ENCODE peak calls at places on chromosomes 1 and 21, in four cellular contexts. H is ovary, K is SK-N-SH, Z is tibial nerve. G is an unnamed sample.

GRCh38 chr1:19066874-19067186 is 110.4 kb upstream of the IFFO2 start:
- DNase-seq in K (no peak), H (no peak), Z (no peak), G (no peak)

GRCh38 chr1:108129999-108130398 is 70.1 kb downstream of the SLC25A24 start:
- DNase-seq in K (no peak), H (no peak), Z (no peak), G (no peak)

GRCh38 chr1:58465176-58465575 is 81.3 kb downstream of the OMA1 start:
- DNase-seq in H (no peak), K (no peak), Z (no peak), G (no peak)

GRCh38 chr1:244839656-244840055 is 4.2 kb downstream of the COX20 start:
- DNase-seq in Z (no peak), H (no peak), K (no peak), G (no peak)

GRCh38 chr1:54826226-54826816 is 25.2 kb upstream of the TTC22 start:
- DNase-seq in K (no peak), H (no peak), Z (no peak), G (no peak)

GRCh38 chr1:158054721-158055120 is 61.3 kb downstream of the KIRREL1 start:
- DNase-seq in K (no peak), H (no peak), Z (no peak), G (no peak)

GRCh38 chr1:92486251-92487077 is at the start of gene GFI1:
- DNase-seq in H (no peak), Z (no peak), K (peak; percentile 58), G (peak; percentile 76)

GRCh38 chr1:201565771-201566528 is 27.0 kb downstream of the NAV1 start:
- DNase-seq in K (no peak), H (no peak), Z (no peak), G (no peak)

GRCh38 chr1:88867743-88868521 is 23.4 kb downstream of the GTF2B start:
- DNase-seq in K (no peak), Z (no peak), H (no peak), G (no peak)

GRCh38 chr1:34144743-34145142 is 20.3 kb downstream of the CSMD2 start:
- DNase-seq in Z (no peak), K (no peak), H (no peak), G (no peak)

GRCh38 chr1:19921310-19921709 is 2.1 kb downstream of the PLA2G2E start:
- DNase-seq in Z (no peak), H (no peak), K (no peak), G (peak; percentile 64)

GRCh38 chr21:43849532-43850299 is 15.3 kb upstream of the AGPAT3 start:
- DNase-seq in H (no peak), K (no peak), Z (no peak), G (no peak)

GRCh38 chr21:40841524-40842196 is 5.3 kb downstream of the DSCAM start:
- DNase-seq in H (no peak), Z (peak; percentile 12), K (peak; percentile 81), G (no peak)

GRCh38 chr1:155005076-155005971 is 2.7 kb downstream of the ZBTB7B start:
- DNase-seq in H (no peak), Z (peak; percentile 58), K (no peak), G (peak; percentile 86)

GRCh38 chr1:8397511-8397910 is 79.6 kb downstream of the SLC45A1 start:
- DNase-seq in K (no peak), Z (no peak), H (no peak), G (no peak)

GRCh38 chr1:62774971-62775578 is 8.9 kb upstream of the ATG4C start:
- DNase-seq in K (no peak), Z (no peak), H (no peak), G (no peak)

GRCh38 chr1:223738465-223739365 is 26.4 kb downstream of the CAPN2 start:
- DNase-seq in K (no peak), H (no peak), Z (no peak), G (peak; percentile 68)

GRCh38 chr1:240797050-240797449 is 185.1 kb upstream of the GREM2 start:
- DNase-seq in K (no peak), H (no peak), Z (no peak), G (no peak)

GRCh38 chr1:111906816-111907215 is 82.7 kb downstream of the KCND3 start:
- DNase-seq in Z (no peak), K (no peak), H (no peak), G (no peak)

GRCh38 chr1:218298398-218298797 is 13.3 kb downstream of the RRP15 start:
- DNase-seq in K (no peak), Z (no peak), H (no peak), G (no peak)

GRCh38 chr1:92851729-92852128 is 19.9 kb downstream of the RPL5 start:
- DNase-seq in K (peak; percentile 46), Z (no peak), H (no peak), G (no peak)

GRCh38 chr1:229094476-229095311 is 176.2 kb upstream of the RAB4A start:
- DNase-seq in K (no peak), H (no peak), Z (no peak), G (no peak)

GRCh38 chr1:115275216-115275615 is 62.8 kb downstream of the NGF start:
- DNase-seq in H (no peak), K (no peak), Z (no peak), G (no peak)

GRCh38 chr21:45293214-45293725 is 5.6 kb upstream of the POFUT2 start:
- DNase-seq in K (peak; percentile 22), H (no peak), Z (no peak), G (no peak)

DNA sequence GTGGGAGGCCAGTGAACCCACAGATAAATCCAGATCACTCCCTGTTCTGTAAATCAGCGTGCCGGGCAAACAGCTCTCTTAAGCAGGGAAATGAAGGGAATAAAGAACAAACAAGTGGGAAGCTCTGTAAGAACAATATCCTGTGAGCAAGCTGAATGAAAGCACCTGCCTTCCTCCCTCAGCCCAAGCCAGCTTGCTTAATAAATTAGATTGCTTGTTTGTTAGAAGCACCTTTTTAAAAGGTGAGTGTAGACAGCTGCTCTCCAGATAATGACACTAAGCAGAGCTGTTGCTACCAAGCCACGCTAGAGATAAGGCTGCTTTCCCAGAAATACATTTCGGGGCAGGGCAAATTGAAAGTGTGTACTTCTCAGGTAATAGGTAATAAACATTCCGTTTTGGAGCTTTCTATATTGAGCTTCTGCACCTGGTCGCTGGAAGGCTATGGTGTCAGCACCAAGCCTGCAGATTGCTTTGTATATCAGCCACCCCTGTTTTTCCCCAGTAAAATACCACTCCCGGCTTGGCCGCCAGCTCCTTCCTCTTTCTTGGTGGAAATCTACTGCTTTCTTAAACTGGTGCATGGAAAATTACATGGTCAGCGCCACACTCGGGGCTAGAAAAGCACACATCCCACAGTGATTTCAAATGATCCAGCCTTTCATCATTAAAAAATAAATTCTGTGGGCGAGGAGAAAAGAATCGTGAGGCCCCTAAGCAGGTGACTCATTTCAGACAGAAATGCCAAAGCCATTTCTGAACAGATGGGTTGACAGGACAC is 151.3 kb downstream of the ETS2 start:
- DNase-seq in K (no peak), Z (no peak), H (no peak), G (peak; percentile 46)
- TF ChIP-seq EP300 in K (no peak), Z (no peak), H (no peak), G (no peak)

DNA sequence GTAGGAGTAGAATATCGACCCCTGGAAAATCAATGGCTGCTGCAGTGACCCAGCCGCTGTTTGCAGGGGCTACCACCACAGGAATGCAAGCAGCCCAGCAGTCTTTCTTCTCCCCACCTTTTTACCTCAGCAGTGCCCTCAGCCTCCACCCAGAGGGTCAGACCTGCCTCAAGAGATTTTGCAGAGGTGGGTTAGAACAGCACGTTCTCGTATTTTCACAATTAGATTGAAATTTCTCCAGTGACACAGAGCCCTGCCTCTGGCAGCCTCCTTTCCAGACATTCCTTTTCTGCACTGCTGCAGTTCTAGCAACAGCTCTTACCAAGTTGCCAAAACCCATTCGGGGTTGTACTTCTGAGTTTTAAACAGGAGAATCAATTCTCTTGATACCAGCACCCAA is 38.3 kb upstream of the PIGV start:
- DNase-seq in H (no peak), Z (no peak), K (no peak), G (no peak)
- H3K4me1 ChIP-seq in H (peaks cover 11% of the 10 kb centered on the region), Z (peaks cover 19% of the 10 kb centered on the region), K (peaks cover 20% of the 10 kb centered on the region), G (peaks cover 54% of the 10 kb centered on the region)

DNA sequence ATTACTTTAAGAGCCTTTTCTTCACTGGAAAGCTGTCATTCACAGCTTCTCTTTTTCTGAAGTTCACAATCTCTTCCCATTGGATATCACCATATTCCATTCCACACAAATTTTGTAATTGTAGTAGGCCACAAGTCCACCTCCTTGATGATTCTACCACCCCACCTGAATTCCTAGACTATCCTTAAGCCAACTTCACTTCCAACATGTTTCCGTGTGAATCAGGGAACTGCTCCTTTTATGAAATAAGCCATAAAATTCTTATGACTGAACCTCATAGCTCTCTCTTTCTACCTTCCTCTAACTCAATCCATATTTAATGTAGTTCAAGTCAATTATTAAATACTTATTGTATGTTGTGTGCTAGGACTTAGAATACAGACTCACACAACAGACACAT is 16.6 kb upstream of the ZRANB2 start:
- DNase-seq in H (no peak), Z (no peak), K (no peak), G (no peak)
- H3K36me3 ChIP-seq in H (no peaks in the 10 kb centered on the region), Z (no peaks in the 10 kb centered on the region), K (no peaks in the 10 kb centered on the region), G (no peaks in the 10 kb centered on the region)

GRCh38 chr1:203797216-203797615 is 1.8 kb downstream of the ZBED6 start:
- DNase-seq in K (no peak), Z (no peak), H (no peak), G (no peak)

GRCh38 chr1:203796223-203796747 is 862 bp downstream of the ZBED6 start:
- DNase-seq in H (no peak), K (peak; percentile 21), Z (peak; percentile 31), G (peak; percentile 36)

GRCh38 chr1:203794764-203795381 is 550 bp upstream of the ZBED6 start:
- DNase-seq in K (no peak), Z (no peak), H (peak; percentile 43), G (no peak)

GRCh38 chr1:203797948-203798347 is 2.5 kb downstream of the ZBED6 start:
- DNase-seq in K (no peak), Z (peak; percentile 17), H (no peak), G (peak; percentile 19)

DNA sequence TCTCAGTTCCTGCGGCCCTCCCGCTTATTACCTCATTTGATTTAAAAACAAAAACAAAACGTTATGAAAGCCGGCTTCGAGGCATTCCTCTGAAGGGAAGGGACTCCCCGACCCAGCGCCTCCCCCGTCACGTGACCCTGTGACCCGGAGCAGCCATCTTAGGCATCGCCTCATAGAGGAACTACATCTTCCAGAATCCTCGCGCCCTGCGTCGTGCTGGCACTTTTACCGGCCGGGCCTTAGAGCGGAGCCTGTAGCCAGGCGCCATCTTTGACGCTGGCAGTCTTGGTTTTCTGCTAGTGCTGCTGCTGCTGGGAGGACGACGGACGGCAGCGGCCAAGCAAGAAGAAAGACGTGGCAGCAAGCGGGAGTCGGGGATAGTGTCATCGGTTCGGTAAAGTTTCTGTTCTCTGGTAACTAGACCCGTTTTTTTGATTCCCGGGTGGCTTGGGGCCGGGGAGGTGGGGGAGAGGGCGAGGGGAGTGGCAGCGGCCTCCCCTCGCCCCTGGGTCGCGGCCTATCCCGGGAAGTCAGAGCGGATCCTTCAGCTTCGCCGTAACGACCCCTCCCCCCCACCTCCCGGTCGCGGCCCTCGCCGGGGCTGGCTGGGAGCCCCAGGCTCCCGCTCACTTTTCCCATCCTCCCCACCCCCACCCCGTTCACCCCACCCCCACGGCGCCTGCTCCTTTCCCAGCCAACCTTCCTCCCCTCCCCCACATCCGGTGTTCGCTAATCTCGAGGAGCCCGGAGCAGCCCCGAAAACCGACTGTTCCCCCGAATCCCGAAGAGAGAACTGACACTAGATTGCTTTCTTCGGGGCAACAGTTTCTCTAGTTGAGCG is at the start of the genes ZBED6 and ZC3H11A:
- DNase-seq in Z (peak; percentile 98), K (peak; percentile 93), H (peak; percentile 99), G (peak; percentile 99)
- TF ChIP-seq EP300 in Z (peak; percentile 96), K (no peak), H (no peak), G (no peak)

GRCh38 chr1:151621351-151621750 is 9.5 kb downstream of the SNX27 start:
- DNase-seq in H (no peak), Z (no peak), K (no peak), G (no peak)
- H3K4me1 ChIP-seq in H (peaks cover 3% of the 10 kb centered on the region), Z (peaks cover 23% of the 10 kb centered on the region), K (peaks cover 16% of the 10 kb centered on the region), G (peaks cover 27% of the 10 kb centered on the region)

G was measured in transverse colon.